ENCODE peak calls at places on chromosome 21, in seven cellular contexts. D, N, T, Q, O, H and X are unnamed samples.

GRCh38 chr21:43662286-43662685 is 2.9 kb downstream of the RRP1B start:
- DNase-seq in D (no peak), N (no peak), T (no peak), Q (no peak), O (no peak), H (no peak), X (no peak)

GRCh38 chr21:22209304-22209700 is 1211.1 kb downstream of the NCAM2 start:
- DNase-seq in D (no peak), N (no peak), T (no peak), Q (no peak), O (no peak), H (no peak), X (no peak)

GRCh38 chr21:36917487-36918158 is 48.8 kb downstream of the HLCS start:
- DNase-seq in D (peak), N (no peak), T (no peak), Q (peak), O (no peak), H (peak), X (peak)

GRCh38 chr21:21101911-21102310 is 103.7 kb downstream of the NCAM2 start:
- DNase-seq in D (peak), N (peak), T (no peak), Q (no peak), O (no peak), H (no peak), X (peak)

GRCh38 chr21:17775431-17776126 is 43.6 kb downstream of the C21orf91 start:
- DNase-seq in D (no peak), N (no peak), T (no peak), Q (no peak), O (no peak), H (no peak), X (no peak)

GRCh38 chr21:35411434-35411833 is 362.3 kb upstream of the RUNX1 start:
- DNase-seq in D (no peak), N (no peak), T (no peak), Q (no peak), O (no peak), H (no peak), X (no peak)

GRCh38 chr21:37118187-37118826 is 45.3 kb downstream of the TTC3 start:
- DNase-seq in D (no peak), N (no peak), T (no peak), Q (no peak), O (no peak), H (no peak), X (no peak)

GRCh38 chr21:45031231-45032191 is 42.9 kb upstream of the ADARB1 start:
- DNase-seq in D (no peak), N (no peak), T (no peak), Q (no peak), O (no peak), H (no peak), X (no peak)

GRCh38 chr21:45248893-45249381 is 38.8 kb downstream of the POFUT2 start:
- DNase-seq in D (no peak), N (no peak), T (no peak), Q (no peak), O (no peak), H (peak), X (no peak)

GRCh38 chr21:44920694-44921604 is at the start of gene ITGB2:
- DNase-seq in D (no peak), N (no peak), T (no peak), Q (no peak), O (no peak), H (no peak), X (no peak)